ENCODE peak calls at places on chromosomes 6 and 20, in six cellular contexts. E is upper lobe of left lung, D is A549, I is GM12878, T is K562, O is HepG2. Y is an unnamed sample.

GRCh38 chr20:46331612-46332361 is 23.5 kb upstream of the CDH22 start:
- ATAC-seq in E (no peak), D (peak), I (no peak), T (peak), O (peak), Y (no peak)

GRCh38 chr6:168232046-168232445 is 87.5 kb downstream of the DACT2 start:
- ATAC-seq in E (no peak), D (no peak), I (no peak), T (no peak), O (peak), Y (no peak)

GRCh38 chr6:35299674-35300073 is 2.1 kb downstream of the DEF6 start:
- ATAC-seq in E (no peak), D (no peak), I (no peak), T (no peak), O (no peak), Y (no peak)

GRCh38 chr6:168774381-168774780 is 333.4 kb downstream of the SMOC2 start:
- ATAC-seq in E (no peak), D (no peak), I (no peak), T (no peak), O (no peak), Y (no peak)

GRCh38 chr20:32539063-32539816 is 45.9 kb downstream of the NOL4L start:
- ATAC-seq in E (no peak), D (no peak), I (no peak), T (no peak), O (no peak), Y (no peak)

GRCh38 chr20:3759884-3760283 is 7.7 kb downstream of the ADISSP start:
- ATAC-seq in E (no peak), D (no peak), I (no peak), T (no peak), O (no peak), Y (no peak)

GRCh38 chr20:11111191-11111590 is 437.4 kb upstream of the JAG1 start:
- ATAC-seq in E (no peak), D (no peak), I (peak), T (no peak), O (no peak), Y (no peak)

GRCh38 chr6:149059557-149059956 is 258.0 kb upstream of the TAB2 start:
- ATAC-seq in E (no peak), D (no peak), I (no peak), T (no peak), O (no peak), Y (no peak)

GRCh38 chr20:51703446-51704287 is 64.5 kb downstream of the ATP9A start:
- ATAC-seq in E (no peak), D (peak), I (peak), T (no peak), O (peak), Y (no peak)

GRCh38 chr20:50538276-50538675 is 28.1 kb downstream of the PTPN1 start:
- ATAC-seq in E (no peak), D (no peak), I (peak), T (no peak), O (no peak), Y (no peak)

GRCh38 chr20:48052492-48052870 is 267.2 kb upstream of the SULF2 start:
- ATAC-seq in E (no peak), D (no peak), I (no peak), T (no peak), O (no peak), Y (no peak)

GRCh38 chr6:168215121-168215808 is 104.3 kb downstream of the DACT2 start:
- ATAC-seq in E (no peak), D (no peak), I (no peak), T (no peak), O (no peak), Y (no peak)

GRCh38 chr6:3046295-3046694 is 22.0 kb upstream of the RIPK1 start:
- ATAC-seq in E (no peak), D (no peak), I (no peak), T (peak), O (no peak), Y (no peak)

GRCh38 chr20:36676701-36677421 is 30.9 kb upstream of the SLA2 start:
- ATAC-seq in E (no peak), D (peak), I (no peak), T (peak), O (peak), Y (no peak)

GRCh38 chr6:10300071-10300470 is 114.8 kb downstream of the TFAP2A start:
- ATAC-seq in E (no peak), D (no peak), I (peak), T (no peak), O (no peak), Y (no peak)

GRCh38 chr20:31943052-31943471 is 8.8 kb downstream of the PDRG1 start:
- ATAC-seq in E (no peak), D (no peak), I (no peak), T (no peak), O (no peak), Y (peak)

GRCh38 chr6:92892626-92893025 is 526.7 kb downstream of the EPHA7 start:
- ATAC-seq in E (no peak), D (no peak), I (no peak), T (no peak), O (no peak), Y (no peak)

GRCh38 chr6:112180095-112180820 is 74.1 kb downstream of the LAMA4 start:
- ATAC-seq in E (no peak), D (peak), I (peak), T (peak), O (peak), Y (no peak)

GRCh38 chr20:49541733-49542513 is 26.0 kb downstream of the PTGIS start:
- ATAC-seq in E (peak), D (peak), I (peak), T (peak), O (peak), Y (peak)

GRCh38 chr6:43801489-43802181 is 31.6 kb downstream of the VEGFA start:
- ATAC-seq in E (no peak), D (no peak), I (no peak), T (no peak), O (no peak), Y (peak)

GRCh38 chr6:37830225-37830624 is 10.7 kb downstream of the ZFAND3 start:
- ATAC-seq in E (no peak), D (no peak), I (peak), T (no peak), O (no peak), Y (no peak)

DNA sequence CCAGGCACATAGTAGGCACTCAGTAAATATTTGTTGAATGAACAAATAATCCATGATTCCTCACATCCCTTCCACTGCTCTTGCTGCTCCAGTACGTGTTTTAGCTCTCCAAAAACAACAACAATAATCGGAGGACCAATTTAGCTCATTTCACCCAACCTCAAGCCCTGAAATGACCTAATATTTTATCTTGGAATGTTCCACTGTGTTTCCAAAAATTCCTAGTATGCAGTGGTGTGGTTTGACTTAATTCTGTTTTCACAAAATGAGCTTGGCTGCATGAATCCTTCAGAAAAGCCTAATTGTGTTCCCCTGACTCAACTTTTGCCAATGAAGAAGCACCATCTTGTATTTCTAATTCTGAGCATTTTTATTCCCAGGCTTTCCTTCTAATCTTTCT is 168.0 kb upstream of the PHACTR1 start:
- ATAC-seq in E (no peak), D (no peak), I (no peak), T (no peak), O (no peak), Y (peak)
- TF ChIP-seq EP300 in E (no peak), D (no peak), I (no peak), T (no peak), O (no peak), Y (no peak)

DNA sequence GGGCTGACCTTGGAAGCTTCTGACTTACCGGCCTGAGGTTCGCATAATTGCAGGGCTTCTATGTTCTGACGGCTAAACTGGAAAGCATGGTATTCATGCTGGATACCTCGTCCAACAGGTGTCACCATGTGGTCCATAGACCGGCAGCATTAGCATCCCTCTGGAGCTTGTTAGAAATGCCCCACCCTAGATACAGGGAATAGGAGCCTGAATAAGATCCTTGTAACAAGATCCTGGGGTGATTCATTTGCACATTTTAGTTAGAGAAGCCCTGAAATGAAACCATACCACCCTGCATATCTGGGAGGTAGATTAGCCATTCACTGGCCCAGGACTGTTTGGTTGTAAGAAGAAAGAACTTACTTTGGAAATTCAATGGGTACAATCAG is 77.7 kb downstream of the TMEM170B start:
- ATAC-seq in E (no peak), D (no peak), I (no peak), T (no peak), O (no peak), Y (no peak)
- H3K27ac ChIP-seq in E (no peak), D (peak), I (no peak), T (no peak), O (no peak), Y (peak)

GRCh38 chr6:157326979-157327378 is 3.7 kb upstream of the TMEM242 start:
- ATAC-seq in E (no peak), D (no peak), I (no peak), T (no peak), O (no peak), Y (no peak)

GRCh38 chr6:157323924-157324276 is 581 bp upstream of the TMEM242 start:
- ATAC-seq in E (peak), D (peak), I (peak), T (peak), O (peak), Y (peak)

GRCh38 chr6:157325069-157325805 is 1.9 kb upstream of the TMEM242 start:
- ATAC-seq in E (no peak), D (no peak), I (no peak), T (no peak), O (no peak), Y (no peak)

GRCh38 chr6:157322792-157323113 is 566 bp downstream of the TMEM242 start:
- ATAC-seq in E (no peak), D (no peak), I (no peak), T (no peak), O (no peak), Y (no peak)

DNA sequence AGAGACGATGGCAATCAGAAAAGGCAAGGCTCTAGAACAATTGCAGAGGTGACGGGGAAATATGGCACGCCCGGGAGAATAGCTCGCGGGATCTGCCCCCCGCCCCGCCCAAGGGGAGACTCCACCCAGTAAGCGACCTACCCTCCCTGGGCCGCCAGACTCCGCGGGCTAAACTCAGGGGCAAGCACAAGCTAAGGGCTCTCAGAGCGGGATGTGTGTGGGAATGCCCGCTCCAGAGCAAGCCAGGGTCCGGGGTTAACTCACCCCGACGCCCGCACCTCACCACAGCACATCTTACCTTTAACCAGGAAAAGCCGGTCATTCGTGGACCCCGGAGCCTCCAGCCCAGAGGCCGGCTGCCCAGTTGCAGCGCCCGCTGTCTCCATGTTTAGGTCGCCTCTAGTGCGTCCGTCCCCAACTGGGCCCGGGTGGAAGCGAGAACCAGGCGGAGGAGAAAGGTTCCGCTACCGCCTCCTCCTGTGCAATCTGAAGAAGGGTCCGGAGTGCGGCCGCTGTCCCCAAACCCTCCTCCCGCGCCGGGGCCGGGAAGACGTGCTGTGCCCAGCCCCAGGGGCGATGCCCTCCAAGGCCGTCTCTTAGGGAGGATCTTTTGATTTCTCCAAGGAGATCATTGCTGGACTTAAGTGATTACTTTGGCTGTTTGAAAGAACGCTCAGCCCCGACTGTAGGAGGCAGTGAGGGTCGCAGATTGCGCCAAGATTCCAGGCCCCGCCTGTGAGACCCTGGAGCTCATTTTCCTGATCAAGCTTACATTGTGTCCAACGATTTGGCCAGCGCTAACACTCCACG is at the start of gene TMEM242:
- ATAC-seq in E (peak), D (peak), I (peak), T (peak), O (peak), Y (peak)
- TF ChIP-seq EP300 in E (no peak), D (no peak), I (no peak), T (peak), O (peak), Y (no peak)

GRCh38 chr6:139249387-139249786 is 42.4 kb downstream of the TXLNB start:
- ATAC-seq in E (no peak), D (no peak), I (peak), T (no peak), O (no peak), Y (no peak)
- H3K27ac ChIP-seq in E (no peak), D (no peak), I (no peak), T (no peak), O (no peak), Y (no peak)

GRCh38 chr6:109093732-109094131 is 914 bp downstream of the SESN1 start:
- ATAC-seq in E (no peak), D (no peak), I (no peak), T (no peak), O (no peak), Y (no peak)

GRCh38 chr6:109096198-109096597 is 891 bp downstream of the CEP57L1 start:
- ATAC-seq in E (no peak), D (no peak), I (no peak), T (no peak), O (no peak), Y (no peak)

GRCh38 chr6:109095036-109095820 is at the start of gene CEP57L1:
- ATAC-seq in E (peak), D (peak), I (peak), T (peak), O (peak), Y (peak)

GRCh38 chr6:109095821-109096084 is 446 bp downstream of the CEP57L1 start:
- ATAC-seq in E (no peak), D (no peak), I (no peak), T (no peak), O (no peak), Y (no peak)

GRCh38 chr6:109094351-109095035 is at the start of gene SESN1:
- ATAC-seq in E (peak), D (peak), I (peak), T (peak), O (peak), Y (peak)
- TF ChIP-seq EP300 in E (no peak), D (no peak), I (no peak), T (no peak), O (no peak), Y (no peak)

GRCh38 chr6:7219310-7219709 is 93.7 kb downstream of the SSR1 start:
- ATAC-seq in E (no peak), D (no peak), I (no peak), T (peak), O (peak), Y (peak)
- H3K27ac ChIP-seq in E (peak), D (no peak), I (no peak), T (peak), O (peak), Y (no peak)

GRCh38 chr6:106857771-106858652 is 116.5 kb downstream of the CD24 start:
- ATAC-seq in E (no peak), D (no peak), I (no peak), T (peak), O (no peak), Y (no peak)
- TF ChIP-seq EP300 in E (no peak), D (no peak), I (no peak), T (no peak), O (no peak), Y (no peak)

DNA sequence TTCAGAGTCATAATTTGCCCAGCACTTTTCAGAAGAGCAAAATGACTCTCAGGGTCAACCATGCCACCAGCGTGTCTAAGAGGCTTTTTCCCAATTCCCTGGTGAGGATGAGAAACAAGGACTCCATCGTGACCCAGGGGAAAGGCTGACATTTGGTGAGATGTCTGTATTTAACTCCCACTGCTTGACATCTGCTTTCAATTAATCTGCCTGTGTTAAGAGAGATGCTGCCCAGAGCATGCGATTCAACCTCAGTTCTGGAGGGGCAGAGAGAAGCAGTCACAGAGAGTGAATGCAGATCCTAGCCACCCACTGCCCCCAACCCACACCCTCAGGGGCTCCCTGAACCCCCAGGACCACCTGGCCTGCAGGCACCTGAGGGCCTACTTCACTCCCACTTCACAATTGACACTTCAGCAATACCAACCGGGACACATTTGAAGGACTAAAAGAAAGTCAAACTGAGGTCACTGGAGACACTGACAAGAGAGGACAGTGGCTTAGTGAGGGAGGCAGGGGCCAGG is 131.4 kb upstream of the TOP1 start:
- ATAC-seq in E (no peak), D (no peak), I (no peak), T (no peak), O (no peak), Y (no peak)
- H3K27ac ChIP-seq in E (no peak), D (no peak), I (no peak), T (no peak), O (no peak), Y (no peak)

GRCh38 chr6:46900266-46900665 is 21.5 kb downstream of the ADGRF5 start:
- ATAC-seq in E (no peak), D (no peak), I (no peak), T (no peak), O (no peak), Y (no peak)
- TF ChIP-seq EP300 in E (no peak), D (no peak), I (no peak), T (no peak), O (no peak), Y (no peak)